ENCODE peak calls at places on chromosomes 2 and 18, in eight cellular contexts. U, F, K, Y, T, J, Z and X are unnamed samples.

GRCh38 chr2:109335586-109336266 is 206.7 kb downstream of the SH3RF3 start:
- DNase-seq in K (no peak), U (no peak), J (peak; percentile 88), Z (no peak), F (no peak), T (no peak), Y (peak; percentile 81), X (no peak)

GRCh38 chr18:74803117-74803516 is 205.4 kb downstream of the ZNF407 start:
- DNase-seq in K (no peak), T (no peak), U (no peak), J (no peak), F (no peak), Y (no peak), Z (no peak), X (no peak)

GRCh38 chr2:46462936-46463335 is 16.4 kb upstream of the TMEM247 start:
- DNase-seq in Y (peak; percentile 37), J (peak; percentile 36), T (no peak), K (no peak), F (no peak), U (no peak), Z (no peak), X (no peak)

GRCh38 chr2:26901326-26902183 is 53.6 kb downstream of the DPYSL5 start:
- DNase-seq in U (no peak), T (no peak), Z (no peak), J (no peak), K (no peak), F (no peak), Y (no peak), X (no peak)

GRCh38 chr2:185372188-185372587 is 366.4 kb upstream of the FSIP2 start:
- DNase-seq in Z (no peak), Y (peak; percentile 1), U (no peak), F (no peak), J (no peak), K (no peak), T (no peak), X (no peak)

GRCh38 chr2:108594132-108594981 is 60.1 kb downstream of the LIMS1 start:
- DNase-seq in U (peak; percentile 46), Z (no peak), J (peak; percentile 94), T (peak; percentile 78), Y (peak; percentile 92), K (no peak), F (no peak), X (peak; percentile 84)

GRCh38 chr2:196249860-196250259 is 78.5 kb upstream of the STK17B start:
- DNase-seq in U (no peak), K (no peak), Z (no peak), J (peak; percentile 81), T (no peak), F (no peak), Y (peak; percentile 63), X (peak; percentile 70)

GRCh38 chr2:226256709-226257401 is 542.8 kb downstream of the IRS1 start:
- DNase-seq in U (no peak), Z (no peak), K (no peak), T (no peak), F (no peak), J (no peak), Y (peak; percentile 5), X (no peak)

GRCh38 chr18:71831039-71831438 is 713.1 kb downstream of the CBLN2 start:
- DNase-seq in Y (no peak), F (no peak), T (no peak), K (no peak), J (no peak), U (no peak), Z (no peak), X (no peak)

GRCh38 chr18:8260847-8261246 is 348.4 kb upstream of the RAB12 start:
- DNase-seq in F (no peak), U (peak; percentile 11), K (no peak), J (no peak), T (no peak), Y (no peak), Z (no peak), X (no peak)

GRCh38 chr2:74262681-74263080 is 64.3 kb downstream of the MTHFD2 start:
- DNase-seq in J (no peak), T (no peak), F (no peak), Y (no peak), U (no peak), K (no peak), Z (no peak), X (no peak)

GRCh38 chr18:50694147-50694546 is 125.7 kb downstream of the MRO start:
- DNase-seq in J (no peak), F (no peak), T (no peak), Z (no peak), Y (no peak), K (no peak), U (no peak), X (no peak)

GRCh38 chr2:238105506-238106338 is 5.6 kb downstream of the ESPNL start:
- DNase-seq in U (no peak), F (peak; percentile 23), J (no peak), K (no peak), T (no peak), Z (no peak), Y (no peak), X (no peak)

GRCh38 chr18:48607049-48607984 is 68.5 kb downstream of the CTIF start:
- DNase-seq in Z (no peak), J (peak; percentile 95), Y (peak; percentile 87), T (peak; percentile 59), U (no peak), F (no peak), K (no peak), X (no peak)

GRCh38 chr2:100757621-100758394 is 62.1 kb upstream of the NPAS2 start:
- DNase-seq in Z (no peak), J (peak; percentile 98), T (peak; percentile 91), F (no peak), U (no peak), K (no peak), Y (peak; percentile 92), X (no peak)

GRCh38 chr2:78992807-78993517 is 32.5 kb upstream of the REG3G start:
- DNase-seq in Z (no peak), J (no peak), K (no peak), T (no peak), U (peak; percentile 44), F (no peak), Y (no peak), X (no peak)

GRCh38 chr2:84832772-84833461 is 48.0 kb downstream of the TRABD2A start:
- DNase-seq in U (peak; percentile 36), J (peak; percentile 66), T (no peak), K (no peak), F (no peak), Y (no peak), Z (no peak), X (peak; percentile 88)

GRCh38 chr2:30481323-30481800 is 34.3 kb downstream of the LCLAT1 start:
- DNase-seq in F (no peak), T (no peak), Y (no peak), K (no peak), Z (no peak), J (peak; percentile 30), U (no peak), X (peak; percentile 86)

GRCh38 chr2:178361588-178361987 is 89.4 kb downstream of the PRKRA start:
- DNase-seq in J (no peak), U (no peak), T (no peak), K (no peak), Y (no peak), Z (no peak), F (no peak), X (no peak)

GRCh38 chr2:145012806-145013205 is 492.9 kb upstream of the ZEB2 start:
- DNase-seq in U (no peak), K (no peak), Y (no peak), T (no peak), Z (no peak), J (peak; percentile 24), F (no peak), X (no peak)

GRCh38 chr18:78659748-78660147 is 319.9 kb upstream of the SALL3 start:
- DNase-seq in T (no peak), J (no peak), Y (no peak), U (no peak), Z (no peak), F (no peak), K (no peak), X (peak; percentile 12)

GRCh38 chr2:222307138-222307756 is 8.4 kb upstream of the PAX3 start:
- DNase-seq in Z (no peak), F (no peak), T (no peak), Y (no peak), K (no peak), J (peak; percentile 39), U (no peak), X (no peak)

GRCh38 chr2:188369365-188369764 is 77.7 kb downstream of the GULP1 start:
- DNase-seq in Z (no peak), U (peak; percentile 15), K (no peak), F (no peak), J (peak; percentile 76), Y (peak; percentile 72), T (no peak), X (peak; percentile 55)

GRCh38 chr2:232876071-232876977 is 6.3 kb downstream of the SNORC start:
- DNase-seq in K (no peak), T (no peak), Z (no peak), U (peak; percentile 79), Y (peak; percentile 40), J (no peak), F (no peak), X (peak; percentile 68)

GRCh38 chr18:55090566-55091187 is 131.4 kb upstream of the CCDC68 start:
- DNase-seq in J (peak; percentile 47), K (no peak), U (no peak), T (no peak), Z (no peak), Y (no peak), F (no peak), X (no peak)

GRCh38 chr18:23229472-23229871 is 94.2 kb downstream of the CABLES1 start:
- DNase-seq in F (no peak), Z (no peak), Y (peak; percentile 62), J (peak; percentile 90), T (no peak), U (no peak), K (no peak), X (no peak)

GRCh38 chr18:3037423-3037915 is 24.5 kb upstream of the LPIN2 start:
- DNase-seq in J (peak; percentile 71), U (peak; percentile 63), Z (no peak), Y (peak; percentile 84), K (no peak), F (no peak), T (peak; percentile 21), X (peak; percentile 59)

GRCh38 chr2:182821172-182821571 is 45.3 kb downstream of the FRZB start:
- DNase-seq in Z (no peak), T (no peak), Y (peak; percentile 33), F (no peak), J (peak; percentile 25), K (no peak), U (no peak), X (no peak)

GRCh38 chr2:231382116-231382515 is 13.4 kb upstream of the B3GNT7 start:
- DNase-seq in Z (no peak), U (no peak), F (no peak), J (no peak), Y (no peak), K (no peak), T (no peak), X (no peak)

GRCh38 chr2:178628590-178628989 is 148.3 kb downstream of the PLEKHA3 start:
- DNase-seq in K (no peak), T (no peak), Y (no peak), U (no peak), J (peak; percentile 25), F (no peak), Z (no peak), X (no peak)

GRCh38 chr2:16630463-16630862 is 35.2 kb downstream of the CYRIA start:
- DNase-seq in T (no peak), K (no peak), U (no peak), F (no peak), J (no peak), Z (no peak), Y (no peak), X (peak; percentile 88)

GRCh38 chr2:20207051-20207450 is 17.9 kb downstream of the SDC1 start:
- DNase-seq in U (no peak), K (no peak), T (no peak), Y (no peak), J (no peak), F (no peak), Z (no peak), X (no peak)

GRCh38 chr2:26642437-26642836 is 1.3 kb upstream of the CIB4 start:
- DNase-seq in Y (no peak), T (no peak), J (no peak), K (no peak), Z (no peak), F (no peak), U (no peak), X (no peak)

GRCh38 chr2:64599469-64599868 is 54.2 kb downstream of the SERTAD2 start:
- DNase-seq in U (no peak), K (no peak), J (no peak), T (no peak), F (no peak), Z (no peak), Y (no peak), X (no peak)